ENCODE peak calls at places on chromosome 1, in six cellular contexts. G, O, K, A, T and B are unnamed samples.

GRCh38 chr1:11550664-11551283 is 71.8 kb downstream of the DISP3 start:
- DNase-seq in G (no peak), O (no peak), K (no peak), A (peak), T (peak), B (no peak)

GRCh38 chr1:231337043-231337471 is 595 bp downstream of the EXOC8 start:
- DNase-seq in G (no peak), O (no peak), K (no peak), A (peak), T (no peak), B (no peak)

GRCh38 chr1:215835951-215836350 is 268.8 kb downstream of the KCTD3 start:
- DNase-seq in G (no peak), O (no peak), K (no peak), A (no peak), T (no peak), B (no peak)

GRCh38 chr1:79745928-79746327 is 739.4 kb upstream of the ADGRL4 start:
- DNase-seq in G (no peak), O (no peak), K (no peak), A (no peak), T (no peak), B (no peak)

GRCh38 chr1:200674838-200675587 is 5.3 kb upstream of the DDX59 start:
- DNase-seq in G (no peak), O (no peak), K (no peak), A (no peak), T (no peak), B (no peak)

GRCh38 chr1:221263831-221264767 is 384.9 kb downstream of the HLX start:
- DNase-seq in G (peak), O (peak), K (peak), A (peak), T (peak), B (no peak)

GRCh38 chr1:19512545-19512944 is 27.2 kb upstream of the CAPZB start:
- DNase-seq in G (no peak), O (no peak), K (no peak), A (no peak), T (no peak), B (no peak)

GRCh38 chr1:66533804-66534745 is at the start of gene SGIP1:
- DNase-seq in G (peak), O (no peak), K (no peak), A (no peak), T (peak), B (no peak)

GRCh38 chr1:151606384-151606783 is 5.5 kb upstream of the SNX27 start:
- DNase-seq in G (no peak), O (no peak), K (no peak), A (no peak), T (no peak), B (no peak)

GRCh38 chr1:45005761-45006160 is 5.4 kb downstream of the HECTD3 start:
- DNase-seq in G (no peak), O (no peak), K (no peak), A (no peak), T (no peak), B (no peak)

GRCh38 chr1:230854423-230854822 is 13.9 kb downstream of the C1orf198 start:
- DNase-seq in G (no peak), O (no peak), K (no peak), A (no peak), T (no peak), B (no peak)